ENCODE peak calls at places on chromosome 17, in six cellular contexts. T, K, L, B, F and P are unnamed samples.
A peak's percentile ranks its signal among the peaks of the same experiment; 100 is the strongest.

GRCh38 chr17:6456914-6457687 is 12.8 kb downstream of the PIMREG start:
- DNase-seq in T (no peak), K (no peak), L (no peak), B (peak; percentile 57), F (no peak), P (no peak)

GRCh38 chr17:65966311-65966710 is 225.6 kb downstream of the CEP112 start:
- DNase-seq in T (no peak), K (no peak), L (no peak), B (no peak), F (no peak), P (no peak)

GRCh38 chr17:27878776-27879562 is 14.2 kb downstream of the LYRM9 start:
- DNase-seq in T (no peak), K (no peak), L (peak; percentile 70), B (no peak), F (no peak), P (peak; percentile 9)

GRCh38 chr17:82874011-82874835 is 34.4 kb upstream of the ZNF750 start:
- DNase-seq in T (no peak), K (peak; percentile 75), L (peak; percentile 56), B (no peak), F (no peak), P (no peak)

GRCh38 chr17:16381496-16381820 is 567 bp downstream of the UBB start:
- DNase-seq in T (no peak), K (peak; percentile 32), L (no peak), B (no peak), F (no peak), P (peak; percentile 26)

GRCh38 chr17:17723354-17724261 is 42.4 kb downstream of the RAI1 start:
- DNase-seq in T (peak; percentile 82), K (peak; percentile 93), L (no peak), B (no peak), F (no peak), P (peak; percentile 16)

GRCh38 chr17:14203392-14203791 is 33.3 kb downstream of the CDRT15 start:
- DNase-seq in T (no peak), K (no peak), L (no peak), B (no peak), F (no peak), P (peak; percentile 41)

GRCh38 chr17:4584125-4584834 is at the start of gene SMTNL2:
- DNase-seq in T (peak; percentile 69), K (peak; percentile 81), L (peak; percentile 73), B (no peak), F (no peak), P (no peak)

GRCh38 chr17:45073414-45074070 is 12.4 kb downstream of the NMT1 start:
- DNase-seq in T (no peak), K (peak; percentile 35), L (peak; percentile 83), B (no peak), F (no peak), P (no peak)

GRCh38 chr17:78127888-78128615 is 503 bp downstream of the TMC6 start:
- DNase-seq in T (peak; percentile 54), K (peak; percentile 89), L (peak; percentile 65), B (no peak), F (no peak), P (no peak)

GRCh38 chr17:39110435-39111136 is 40.9 kb downstream of the PLXDC1 start:
- DNase-seq in T (no peak), K (no peak), L (no peak), B (no peak), F (no peak), P (no peak)

GRCh38 chr17:10812674-10813073 is 8.8 kb upstream of the TMEM238L start:
- DNase-seq in T (no peak), K (no peak), L (no peak), B (no peak), F (no peak), P (no peak)

GRCh38 chr17:17181666-17182600 is 24.2 kb downstream of the PLD6 start:
- DNase-seq in T (no peak), K (peak; percentile 49), L (no peak), B (no peak), F (peak; percentile 43), P (peak; percentile 45)